ENCODE peak calls at places on chromosomes 11 and 22, in seven cellular contexts. A is mammary epithelial cell, S is neural progenitor cell, L is GM23248, J is MM.1S, N is hepatocyte, W is neuronal stem cell. P is an unnamed sample.
A peak's percentile ranks its signal among the peaks of the same experiment; 100 is the strongest.

GRCh38 chr11:2550606-2550970 is 105.8 kb downstream of the KCNQ1 start:
- DNase-seq in S (no peak), J (no peak), W (no peak), L (no peak), A (no peak), N (no peak), P (no peak)

GRCh38 chr11:102760355-102761035 is 19.9 kb downstream of the MMP10 start:
- DNase-seq in S (no peak), J (no peak), L (peak; percentile 96), W (no peak), N (peak; percentile 23), A (peak; percentile 97), P (no peak)

GRCh38 chr11:132205006-132205405 is 834.6 kb downstream of the NTM start:
- DNase-seq in J (no peak), L (no peak), S (no peak), N (no peak), A (no peak), W (no peak), P (no peak)

GRCh38 chr11:128509990-128510389 is 77.4 kb downstream of the ETS1 start:
- DNase-seq in J (no peak), W (no peak), L (peak; percentile 68), S (no peak), A (peak; percentile 43), N (no peak), P (no peak)

GRCh38 chr11:21933095-21933494 is 259.8 kb upstream of the ANO5 start:
- DNase-seq in J (peak; percentile 12), N (no peak), W (no peak), S (no peak), A (no peak), L (peak; percentile 9), P (no peak)

GRCh38 chr22:17779286-17780115 is 5.2 kb upstream of the BID start:
- DNase-seq in S (no peak), A (no peak), J (no peak), L (no peak), W (no peak), N (no peak), P (peak; percentile 83)

GRCh38 chr11:66443602-66444001 is 5.0 kb upstream of the MRPL11 start:
- DNase-seq in J (no peak), W (no peak), S (no peak), L (peak; percentile 94), N (no peak), A (peak; percentile 91), P (no peak)

GRCh38 chr11:80104196-80104595 is 663.4 kb upstream of the TENM4 start:
- DNase-seq in A (no peak), J (no peak), N (no peak), W (no peak), L (peak; percentile 39), S (no peak), P (no peak)

GRCh38 chr22:44524806-44525205 is 26.8 kb upstream of the RTL6 start:
- DNase-seq in N (no peak), J (no peak), S (no peak), A (no peak), W (no peak), L (no peak), P (no peak)

GRCh38 chr11:11148104-11148509 is 204.9 kb downstream of the CSNK2A3 start:
- DNase-seq in J (no peak), W (no peak), N (peak; percentile 87), A (peak; percentile 65), S (peak; percentile 50), L (peak; percentile 98), P (no peak)

GRCh38 chr11:13135385-13136271 is 126.5 kb downstream of the RASSF10 start:
- DNase-seq in S (peak; percentile 69), W (peak; percentile 55), N (no peak), A (peak; percentile 92), J (no peak), L (peak; percentile 32), P (no peak)

GRCh38 chr11:63804259-63804658 is 9.0 kb upstream of the SPINDOC start:
- DNase-seq in S (no peak), J (no peak), L (no peak), W (no peak), A (peak; percentile 68), N (peak; percentile 67), P (no peak)

GRCh38 chr11:117572129-117572528 is 224.9 kb downstream of the DSCAML1 start:
- DNase-seq in A (no peak), W (no peak), N (no peak), L (no peak), J (no peak), S (no peak), P (no peak)

GRCh38 chr22:49753276-49753884 is 74.3 kb downstream of the BRD1 start:
- DNase-seq in A (no peak), N (no peak), W (no peak), S (no peak), L (no peak), J (no peak), P (no peak)
- H2AFZ ChIP-seq in A (no peak overlapping the region), N (no peak overlapping the region), W (no peak overlapping the region), S (no peak overlapping the region), L (no peak overlapping the region), J (no peak overlapping the region), P (no peak overlapping the region)

GRCh38 chr11:57336111-57336666 is 497 bp upstream of the SSRP1 start:
- DNase-seq in S (no peak), N (no peak), W (no peak), L (peak; percentile 54), J (no peak), A (no peak), P (no peak)
- H3K27ac ChIP-seq in S (no peak overlapping the region), N (peak overlapping the region; percentile 93), W (peak overlapping the region; percentile 15), L (peak overlapping the region; percentile 74), J (no peak overlapping the region), A (peak overlapping the region; percentile 65), P (peak overlapping the region; percentile 81)

GRCh38 chr22:41799486-41800347 is 762 bp upstream of the CCDC134 start:
- DNase-seq in N (peak; percentile 15), L (peak; percentile 57), S (peak; percentile 39), J (no peak), W (peak; percentile 12), A (no peak), P (no peak)
- H2AFZ ChIP-seq in N (peak overlapping the region; percentile 89), L (peak overlapping the region; percentile 99), S (peak overlapping the region; percentile 74), J (peak overlapping the region; percentile 67), W (peak overlapping the region; percentile 93), A (peak overlapping the region; percentile 98), P (peak overlapping the region; percentile 73)

GRCh38 chr22:32753591-32753990 is 47.9 kb upstream of the TIMP3 start:
- DNase-seq in J (no peak), A (no peak), S (no peak), W (no peak), L (no peak), N (no peak), P (no peak)
- H3K27ac ChIP-seq in J (no peak overlapping the region), A (no peak overlapping the region), S (no peak overlapping the region), W (no peak overlapping the region), L (no peak overlapping the region), N (no peak overlapping the region), P (no peak overlapping the region)

GRCh38 chr22:42716221-42716620 is 4.4 kb downstream of the A4GALT start:
- DNase-seq in J (peak; percentile 36), W (no peak), L (no peak), N (no peak), S (no peak), A (no peak), P (peak; percentile 87)

GRCh38 chr22:42714768-42715430 is 5.8 kb downstream of the A4GALT start:
- DNase-seq in S (no peak), L (peak; percentile 20), W (no peak), A (no peak), N (no peak), J (no peak), P (no peak)

GRCh38 chr22:42717197-42717967 is 3.3 kb downstream of the A4GALT start:
- DNase-seq in L (peak; percentile 33), A (peak; percentile 11), J (peak; percentile 24), S (no peak), W (no peak), N (no peak), P (no peak)

GRCh38 chr22:42714308-42714707 is 6.4 kb downstream of the A4GALT start:
- DNase-seq in L (no peak), W (no peak), N (no peak), A (no peak), J (no peak), S (no peak), P (no peak)

DNA sequence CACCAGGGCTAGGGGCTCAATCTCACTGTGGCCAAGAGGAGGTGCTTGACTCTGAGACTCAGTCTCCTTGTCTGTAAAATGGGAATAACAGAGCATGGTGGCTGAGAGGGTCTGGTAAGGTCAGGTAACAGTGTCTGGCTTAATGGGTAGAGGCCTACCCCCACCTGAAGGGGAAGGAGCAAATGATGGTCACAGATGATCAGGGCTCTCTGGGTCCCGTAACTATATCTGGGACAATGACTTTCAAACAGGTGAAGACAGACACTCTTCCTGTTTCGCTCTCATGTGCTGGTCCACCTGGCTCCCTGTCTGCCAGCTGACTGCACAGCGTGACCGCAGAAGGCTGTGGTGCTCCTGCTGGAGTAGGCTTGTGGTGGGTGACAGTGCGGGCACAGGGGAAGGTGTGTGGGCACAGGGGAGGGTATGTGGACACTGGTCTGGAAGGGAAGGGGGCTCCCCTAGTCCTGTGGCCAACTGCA is 4.0 kb downstream of the A4GALT start:
- DNase-seq in S (no peak), W (no peak), N (no peak), A (no peak), J (peak; percentile 87), L (no peak), P (peak; percentile 68)
- H2AFZ ChIP-seq in S (no peak overlapping the region), W (no peak overlapping the region), N (no peak overlapping the region), A (no peak overlapping the region), J (peak overlapping the region; percentile 40), L (no peak overlapping the region), P (no peak overlapping the region)

GRCh38 chr11:35218956-35219355 is 80.0 kb downstream of the CD44 start:
- DNase-seq in N (no peak), S (no peak), A (no peak), L (peak; percentile 84), J (no peak), W (no peak), P (no peak)
- H3K27ac ChIP-seq in N (no peak overlapping the region), S (no peak overlapping the region), A (no peak overlapping the region), L (peak overlapping the region; percentile 97), J (no peak overlapping the region), W (no peak overlapping the region), P (no peak overlapping the region)

GRCh38 chr22:19488884-19489843 is 9.4 kb downstream of the CDC45 start:
- DNase-seq in L (peak; percentile 58), A (no peak), S (no peak), W (no peak), J (no peak), N (no peak), P (no peak)
- H2AFZ ChIP-seq in L (no peak overlapping the region), A (no peak overlapping the region), S (no peak overlapping the region), W (no peak overlapping the region), J (no peak overlapping the region), N (no peak overlapping the region), P (no peak overlapping the region)

P was measured in GM12878.